ENCODE peak calls at places on chromosomes 3 and 15, in nine cellular contexts. O, B, X, D, E, M, Z, W and I are unnamed samples.

GRCh38 chr15:41870689-41871081 is 23.2 kb downstream of the SPTBN5 start:
- DNase-seq in O (peak; percentile 60), B (no peak), X (peak; percentile 60), D (no peak), E (no peak), M (no peak), Z (no peak), W (peak; percentile 57), I (no peak)

GRCh38 chr3:102757950-102758349 is 323.1 kb downstream of the ZPLD1 start:
- DNase-seq in O (no peak), B (no peak), X (no peak), D (no peak), E (no peak), M (no peak), Z (no peak), W (no peak), I (no peak)

GRCh38 chr3:110526732-110527727 is 544.6 kb upstream of the NECTIN3 start:
- DNase-seq in O (peak; percentile 94), B (no peak), X (peak; percentile 89), D (no peak), E (no peak), M (no peak), Z (no peak), W (peak; percentile 81), I (no peak)

GRCh38 chr3:136106101-136106500 is 90.0 kb downstream of the MSL2 start:
- DNase-seq in O (peak; percentile 39), B (no peak), X (no peak), D (no peak), E (no peak), M (no peak), Z (no peak), W (no peak), I (no peak)

GRCh38 chr15:62099171-62099601 is 32.4 kb downstream of the C2CD4A start:
- DNase-seq in O (peak; percentile 52), B (no peak), X (peak; percentile 61), D (no peak), E (no peak), M (no peak), Z (no peak), W (no peak), I (no peak)

GRCh38 chr15:89690276-89691218 is at the start of the genes PEX11A and WDR93:
- DNase-seq in O (peak; percentile 72), B (peak; percentile 79), X (peak; percentile 78), D (peak; percentile 84), E (peak; percentile 87), M (peak; percentile 90), Z (peak; percentile 92), W (peak; percentile 10), I (peak; percentile 88)

GRCh38 chr3:186760141-186760813 is 23.1 kb upstream of the EIF4A2 start:
- DNase-seq in O (no peak), B (no peak), X (no peak), D (no peak), E (no peak), M (no peak), Z (no peak), W (no peak), I (no peak)

GRCh38 chr15:67399925-67400324 is 121.0 kb upstream of the C15orf61 start:
- DNase-seq in O (no peak), B (no peak), X (no peak), D (no peak), E (no peak), M (no peak), Z (no peak), W (no peak), I (no peak)

GRCh38 chr3:106249159-106249558 is 380.3 kb upstream of the CBLB start:
- DNase-seq in O (peak; percentile 12), B (no peak), X (no peak), D (no peak), E (no peak), M (no peak), Z (no peak), W (peak; percentile 36), I (no peak)

GRCh38 chr3:196502775-196503181 is 790 bp downstream of the RNF168 start:
- DNase-seq in O (peak; percentile 90), B (peak; percentile 48), X (peak; percentile 86), D (peak; percentile 76), E (peak; percentile 62), M (peak; percentile 47), Z (peak; percentile 69), W (peak; percentile 64), I (peak; percentile 79)

GRCh38 chr3:171936231-171936841 is 93.2 kb downstream of the TMEM212 start:
- DNase-seq in O (peak; percentile 85), B (no peak), X (peak; percentile 91), D (no peak), E (no peak), M (no peak), Z (no peak), W (no peak), I (no peak)

GRCh38 chr15:71532994-71533393 is 277.4 kb upstream of the NR2E3 start:
- DNase-seq in O (peak; percentile 47), B (no peak), X (peak; percentile 27), D (no peak), E (no peak), M (peak; percentile 23), Z (no peak), W (no peak), I (no peak)

GRCh38 chr3:169790687-169791429 is 17.7 kb downstream of the MYNN start:
- DNase-seq in O (peak; percentile 27), B (no peak), X (peak; percentile 6), D (no peak), E (no peak), M (no peak), Z (no peak), W (no peak), I (no peak)

DNA sequence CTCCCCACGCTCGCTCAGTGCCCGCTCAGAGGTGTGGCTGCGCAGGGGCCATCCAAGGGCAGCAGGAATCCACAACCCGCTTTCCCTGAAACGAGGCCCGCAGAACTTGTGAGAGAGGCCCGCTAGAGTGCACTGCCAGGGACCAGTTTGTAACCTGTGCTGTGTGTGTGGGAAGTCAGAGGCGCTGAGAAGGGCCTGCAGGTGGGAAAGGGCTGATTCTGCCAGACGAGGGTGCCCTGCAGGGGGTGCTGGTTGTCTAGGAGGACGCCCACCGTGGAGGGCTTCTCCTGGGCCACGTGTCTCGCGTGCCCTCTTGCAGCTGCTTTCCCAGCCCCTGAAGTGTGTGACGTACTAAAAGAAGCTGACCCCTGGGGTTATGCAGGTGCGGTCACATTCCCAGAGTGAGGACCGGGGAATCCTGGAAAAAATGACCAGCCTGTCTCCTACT is 83.3 kb downstream of the C3orf70 start:
- DNase-seq in O (no peak), B (no peak), X (no peak), D (no peak), E (no peak), M (no peak), Z (peak; percentile 62), W (no peak), I (no peak)
- TF ChIP-seq CTCF in O (no peak), B (no peak), X (no peak), D (no peak), E (no peak), M (no peak), Z (no peak), W (no peak), I (no peak)

GRCh38 chr3:23926736-23927135 is 9.8 kb downstream of the RPL15 start:
- DNase-seq in O (no peak), B (no peak), X (no peak), D (no peak), E (no peak), M (no peak), Z (no peak), W (no peak), I (no peak)
- TF ChIP-seq CTCF in O (peak; percentile 5), B (peak; percentile 22), X (no peak), D (no peak), E (no peak), M (no peak), Z (no peak), W (peak; percentile 5), I (no peak)

DNA sequence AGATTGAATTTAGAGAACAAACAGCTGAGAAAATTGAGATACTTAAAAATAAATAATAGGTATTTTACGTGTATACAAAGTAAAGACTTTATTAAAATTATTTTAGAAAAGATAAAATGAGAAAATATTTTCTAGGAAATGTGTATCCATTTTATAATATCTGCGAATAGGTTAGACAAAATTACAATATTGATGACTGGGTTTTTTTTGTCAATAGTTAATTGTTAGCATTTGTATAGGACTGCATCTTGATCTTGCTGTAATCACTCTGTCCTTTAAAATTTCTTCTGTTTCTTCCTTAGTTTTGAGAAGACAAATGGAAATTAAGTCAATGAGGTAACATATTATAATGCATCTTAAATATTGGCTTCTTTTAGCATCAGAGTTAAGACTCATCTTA is 50.3 kb downstream of the MEF2A start:
- DNase-seq in O (no peak), B (no peak), X (no peak), D (no peak), E (no peak), M (no peak), Z (no peak), W (no peak), I (no peak)
- TF ChIP-seq CTCF in O (no peak), B (no peak), X (no peak), D (no peak), E (no peak), M (no peak), Z (no peak), W (no peak), I (no peak)

GRCh38 chr3:182908471-182908870 is 71.9 kb downstream of the DCUN1D1 start:
- DNase-seq in O (no peak), B (no peak), X (no peak), D (no peak), E (no peak), M (no peak), Z (no peak), W (peak; percentile 33), I (no peak)

GRCh38 chr3:182902236-182902635 is 78.1 kb downstream of the DCUN1D1 start:
- DNase-seq in O (no peak), B (no peak), X (no peak), D (no peak), E (no peak), M (no peak), Z (no peak), W (no peak), I (no peak)

GRCh38 chr3:182906036-182906435 is 74.3 kb downstream of the DCUN1D1 start:
- DNase-seq in O (no peak), B (no peak), X (no peak), D (no peak), E (no peak), M (no peak), Z (no peak), W (no peak), I (no peak)

GRCh38 chr3:182905623-182906022 is 74.7 kb downstream of the DCUN1D1 start:
- DNase-seq in O (no peak), B (no peak), X (no peak), D (no peak), E (no peak), M (no peak), Z (no peak), W (no peak), I (no peak)

GRCh38 chr3:182904164-182904563 is 76.2 kb downstream of the DCUN1D1 start:
- DNase-seq in O (no peak), B (no peak), X (no peak), D (no peak), E (no peak), M (no peak), Z (no peak), W (no peak), I (no peak)
- TF ChIP-seq CTCF in O (peak; percentile 14), B (no peak), X (no peak), D (no peak), E (no peak), M (no peak), Z (no peak), W (peak; percentile 28), I (no peak)

GRCh38 chr15:74545776-74546656 is 5.0 kb downstream of the ARID3B start:
- DNase-seq in O (peak; percentile 100), B (peak; percentile 98), X (peak; percentile 100), D (peak; percentile 95), E (peak; percentile 100), M (peak; percentile 81), Z (peak; percentile 97), W (peak; percentile 99), I (peak; percentile 98)
- TF ChIP-seq CTCF in O (no peak), B (no peak), X (no peak), D (no peak), E (no peak), M (no peak), Z (no peak), W (no peak), I (no peak)